ENCODE peak calls at places on chromosomes 7 and 10, in seven cellular contexts. U is T47D, Z is mammary epithelial cell, W is T-helper 1 cell, F is brain microvascular endothelial cell, R is GM12891, C is cardiac fibroblast. V is an unnamed sample.

GRCh38 chr10:31101123-31101522 is 69.5 kb upstream of the ZNF438 start:
- DNase-seq in R (no peak), F (peak), C (peak), W (no peak), U (no peak), Z (peak), V (peak)

GRCh38 chr10:25753776-25754175 is 180.3 kb upstream of the MYO3A start:
- DNase-seq in U (no peak), F (no peak), R (no peak), C (peak), W (no peak), Z (no peak), V (no peak)

GRCh38 chr10:96339956-96340904 is 18.6 kb downstream of the OPALIN start:
- DNase-seq in U (peak), C (peak), W (no peak), R (peak), Z (peak), F (peak), V (peak)

GRCh38 chr7:45662018-45662417 is 87.8 kb downstream of the ADCY1 start:
- DNase-seq in F (no peak), R (no peak), W (no peak), C (no peak), U (no peak), Z (no peak), V (no peak)

GRCh38 chr10:34814228-34815173 is 595 bp downstream of the PARD3 start:
- DNase-seq in R (peak), U (peak), Z (peak), C (peak), W (no peak), F (no peak), V (peak)

GRCh38 chr10:73759512-73760115 is 15.4 kb downstream of the SEC24C start:
- DNase-seq in C (no peak), W (peak), Z (no peak), F (no peak), U (no peak), R (no peak), V (no peak)

GRCh38 chr7:55510621-55511020 is 61.7 kb downstream of the VOPP1 start:
- DNase-seq in Z (no peak), U (no peak), W (no peak), F (no peak), R (no peak), C (no peak), V (no peak)

GRCh38 chr7:29806131-29806792 is at the start of gene WIPF3:
- DNase-seq in C (peak), U (peak), W (no peak), R (peak), F (no peak), Z (no peak), V (peak)

GRCh38 chr7:75905785-75906604 is 9.0 kb upstream of the POR start:
- DNase-seq in R (no peak), F (peak), C (peak), W (no peak), U (no peak), Z (peak), V (no peak)

GRCh38 chr7:112529486-112529885 is 48.7 kb downstream of the LSMEM1 start:
- DNase-seq in Z (no peak), C (no peak), W (no peak), U (no peak), F (peak), R (no peak), V (no peak)

GRCh38 chr7:148238926-148239325 is 351.6 kb upstream of the C7orf33 start:
- DNase-seq in F (no peak), R (no peak), U (no peak), Z (no peak), W (no peak), C (peak), V (no peak)

GRCh38 chr7:42236266-42237161 is 495 bp downstream of the GLI3 start:
- DNase-seq in W (no peak), R (peak), F (peak), U (peak), Z (peak), C (peak), V (peak)

GRCh38 chr7:128104109-128104742 is 73.0 kb upstream of the LRRC4 start:
- DNase-seq in Z (no peak), R (peak), U (no peak), C (peak), W (no peak), F (peak), V (peak)

GRCh38 chr7:134780166-134780853 is 876 bp downstream of the CALD1 start:
- DNase-seq in R (no peak), C (peak), Z (no peak), W (no peak), F (no peak), U (no peak), V (no peak)

GRCh38 chr7:25835191-25835590 is 316.8 kb upstream of the NFE2L3 start:
- DNase-seq in C (peak), R (no peak), Z (peak), U (no peak), F (no peak), W (no peak), V (no peak)

GRCh38 chr7:109772161-109772560 is 1202.5 kb downstream of the DNAJB9 start:
- DNase-seq in Z (peak), W (no peak), C (no peak), F (no peak), R (no peak), U (no peak), V (no peak)

GRCh38 chr7:106425017-106425719 is 140.4 kb upstream of the NAMPT start:
- DNase-seq in C (peak), F (peak), U (peak), W (no peak), R (peak), Z (peak), V (peak)

V was measured in dermis blood vessel endothelial cell.